ENCODE peak calls at places on chromosomes 11 and 22, in four cellular contexts. One of them, this sample, is unnamed.

GRCh38 chr22:22558972-22559603 is at the start of gene PRAME:
- DNase-seq in A549: peak; percentile 93
- DNase-seq in nephron progenitor cell: peak; percentile 77
- DNase-seq in stromal cell of bone marrow: no peak
- DNase-seq in this sample: peak; percentile 5

GRCh38 chr11:17763703-17764102 is 29.1 kb downstream of the KCNC1 start:
- DNase-seq in A549: no peak
- DNase-seq in nephron progenitor cell: no peak
- DNase-seq in stromal cell of bone marrow: no peak
- DNase-seq in this sample: no peak

GRCh38 chr11:32186118-32186517 is 95.2 kb downstream of the RCN1 start:
- DNase-seq in A549: no peak
- DNase-seq in nephron progenitor cell: no peak
- DNase-seq in stromal cell of bone marrow: no peak
- DNase-seq in this sample: no peak

GRCh38 chr11:110123003-110123402 is 29.8 kb downstream of the ZC3H12C start:
- DNase-seq in A549: no peak
- DNase-seq in nephron progenitor cell: no peak
- DNase-seq in stromal cell of bone marrow: peak; percentile 7
- DNase-seq in this sample: no peak

GRCh38 chr11:19679952-19680823 is 32.4 kb upstream of the NAV2 start:
- DNase-seq in A549: peak; percentile 87
- DNase-seq in nephron progenitor cell: no peak
- DNase-seq in stromal cell of bone marrow: peak; percentile 98
- DNase-seq in this sample: peak; percentile 79

GRCh38 chr22:29780781-29781676 is 13.9 kb downstream of the UQCR10 start:
- DNase-seq in A549: no peak
- DNase-seq in nephron progenitor cell: no peak
- DNase-seq in stromal cell of bone marrow: peak; percentile 76
- DNase-seq in this sample: peak; percentile 89

GRCh38 chr22:27820896-27821866 is 19.6 kb upstream of the MN1 start:
- DNase-seq in A549: no peak
- DNase-seq in nephron progenitor cell: no peak
- DNase-seq in stromal cell of bone marrow: no peak
- DNase-seq in this sample: no peak

GRCh38 chr11:67416416-67417335 is 1.2 kb downstream of the CARNS1 start:
- DNase-seq in A549: peak; percentile 78
- DNase-seq in nephron progenitor cell: no peak
- DNase-seq in stromal cell of bone marrow: no peak
- DNase-seq in this sample: no peak

GRCh38 chr22:33789690-33790253 is 130.5 kb downstream of the LARGE1 start:
- DNase-seq in A549: no peak
- DNase-seq in nephron progenitor cell: no peak
- DNase-seq in stromal cell of bone marrow: no peak
- DNase-seq in this sample: no peak

GRCh38 chr22:48100685-48101417 is 1338.4 kb downstream of the TBC1D22A start:
- DNase-seq in A549: no peak
- DNase-seq in nephron progenitor cell: no peak
- DNase-seq in stromal cell of bone marrow: no peak
- DNase-seq in this sample: no peak

GRCh38 chr11:129853508-129854228 is 38.0 kb downstream of the TMEM45B start:
- DNase-seq in A549: peak; percentile 48
- DNase-seq in nephron progenitor cell: no peak
- DNase-seq in stromal cell of bone marrow: no peak
- DNase-seq in this sample: no peak

GRCh38 chr11:95764267-95764898 is 25.2 kb downstream of the FAM76B start:
- DNase-seq in A549: peak; percentile 45
- DNase-seq in nephron progenitor cell: no peak
- DNase-seq in stromal cell of bone marrow: peak; percentile 44
- DNase-seq in this sample: no peak

GRCh38 chr22:42796081-42796480 is 61.0 kb downstream of the ARFGAP3 start:
- DNase-seq in A549: no peak
- DNase-seq in nephron progenitor cell: no peak
- DNase-seq in stromal cell of bone marrow: no peak
- DNase-seq in this sample: no peak

GRCh38 chr11:65435330-65435931 is 12.8 kb downstream of the NEAT1 start:
- DNase-seq in A549: peak; percentile 27
- DNase-seq in nephron progenitor cell: no peak
- DNase-seq in stromal cell of bone marrow: no peak
- DNase-seq in this sample: no peak

GRCh38 chr22:17774206-17774927 is at the start of gene BID:
- DNase-seq in A549: no peak
- DNase-seq in nephron progenitor cell: peak; percentile 76
- DNase-seq in stromal cell of bone marrow: no peak
- DNase-seq in this sample: no peak

GRCh38 chr11:134858783-134859480 is 446.9 kb upstream of the B3GAT1 start:
- DNase-seq in A549: no peak
- DNase-seq in nephron progenitor cell: no peak
- DNase-seq in stromal cell of bone marrow: no peak
- DNase-seq in this sample: no peak

GRCh38 chr11:57248780-57249383 is 11.8 kb upstream of the APLNR start:
- DNase-seq in A549: peak; percentile 89
- DNase-seq in nephron progenitor cell: peak; percentile 78
- DNase-seq in stromal cell of bone marrow: peak; percentile 63
- DNase-seq in this sample: peak; percentile 20

GRCh38 chr11:76663461-76663760 is 7.1 kb downstream of the LRRC32 start:
- DNase-seq in A549: no peak
- DNase-seq in nephron progenitor cell: no peak
- DNase-seq in stromal cell of bone marrow: no peak
- DNase-seq in this sample: no peak

GRCh38 chr11:122439911-122440782 is 215.4 kb upstream of the UBASH3B start:
- DNase-seq in A549: peak; percentile 48
- DNase-seq in nephron progenitor cell: peak; percentile 38
- DNase-seq in stromal cell of bone marrow: peak; percentile 29
- DNase-seq in this sample: no peak